ENCODE peak calls at places on chromosomes 11 and 22, in seven cellular contexts. One of them, this sample, is unnamed.

GRCh38 chr11:103682318-103683184 is 353.9 kb upstream of the DDI1 start:
- DNase-seq in stimulated activated CD8-positive, alpha-beta memory T cell treated with anti-CD3 and anti-CD28 coated beads, Interleukin-12 subunit alpha, Interleukin-12 subunit beta, amount 100 ng/mL, for 1 hour: peak; percentile 6
- DNase-seq in activated T-helper 1 cell treated with anti-CD3 and anti-CD28 coated beads, Interleukin-12 subunit alpha, Interleukin-12 subunit beta, Interleukin-2, Interleukin-4 antibody, amounts not matched to agents 30 ng/mL and 10 ng/mL and 1 ng/mL, durations not matched to agents 14 hours and 24 hours and 36 hours: peak; percentile 33
- DNase-seq in CD8-positive, alpha-beta T cell: peak; percentile 22
- DNase-seq in endothelial cell of umbilical vein: peak; percentile 86
- DNase-seq in midbrain: peak; percentile 67
- DNase-seq in lower leg skin: peak; percentile 87
- DNase-seq in this sample: peak; percentile 81

GRCh38 chr11:61509058-61510029 is 795 bp downstream of the LRRC10B start:
- DNase-seq in midbrain: peak; percentile 41
- DNase-seq in endothelial cell of umbilical vein: peak; percentile 76
- DNase-seq in stimulated activated CD8-positive, alpha-beta memory T cell treated with anti-CD3 and anti-CD28 coated beads, Interleukin-12 subunit alpha, Interleukin-12 subunit beta, amount 100 ng/mL, for 1 hour: no peak
- DNase-seq in CD8-positive, alpha-beta T cell: peak; percentile 35
- DNase-seq in activated T-helper 1 cell treated with anti-CD3 and anti-CD28 coated beads, Interleukin-12 subunit alpha, Interleukin-12 subunit beta, Interleukin-2, Interleukin-4 antibody, amounts not matched to agents 30 ng/mL and 10 ng/mL and 1 ng/mL, durations not matched to agents 14 hours and 24 hours and 36 hours: peak; percentile 70
- DNase-seq in lower leg skin: no peak
- DNase-seq in this sample: peak; percentile 69

GRCh38 chr11:68460741-68461283 is at the start of gene PPP6R3:
- DNase-seq in midbrain: peak; percentile 71
- DNase-seq in activated T-helper 1 cell treated with anti-CD3 and anti-CD28 coated beads, Interleukin-12 subunit alpha, Interleukin-12 subunit beta, Interleukin-2, Interleukin-4 antibody, amounts not matched to agents 30 ng/mL and 10 ng/mL and 1 ng/mL, durations not matched to agents 14 hours and 24 hours and 36 hours: no peak
- DNase-seq in stimulated activated CD8-positive, alpha-beta memory T cell treated with anti-CD3 and anti-CD28 coated beads, Interleukin-12 subunit alpha, Interleukin-12 subunit beta, amount 100 ng/mL, for 1 hour: no peak
- DNase-seq in endothelial cell of umbilical vein: no peak
- DNase-seq in lower leg skin: peak; percentile 91
- DNase-seq in CD8-positive, alpha-beta T cell: no peak
- DNase-seq in this sample: no peak

GRCh38 chr11:46170797-46171196 is 49.5 kb upstream of the PHF21A start:
- DNase-seq in stimulated activated CD8-positive, alpha-beta memory T cell treated with anti-CD3 and anti-CD28 coated beads, Interleukin-12 subunit alpha, Interleukin-12 subunit beta, amount 100 ng/mL, for 1 hour: no peak
- DNase-seq in midbrain: no peak
- DNase-seq in activated T-helper 1 cell treated with anti-CD3 and anti-CD28 coated beads, Interleukin-12 subunit alpha, Interleukin-12 subunit beta, Interleukin-2, Interleukin-4 antibody, amounts not matched to agents 30 ng/mL and 10 ng/mL and 1 ng/mL, durations not matched to agents 14 hours and 24 hours and 36 hours: no peak
- DNase-seq in lower leg skin: no peak
- DNase-seq in CD8-positive, alpha-beta T cell: no peak
- DNase-seq in endothelial cell of umbilical vein: no peak
- DNase-seq in this sample: no peak

GRCh38 chr11:45843158-45843924 is 3.9 kb upstream of the CRY2 start:
- DNase-seq in activated T-helper 1 cell treated with anti-CD3 and anti-CD28 coated beads, Interleukin-12 subunit alpha, Interleukin-12 subunit beta, Interleukin-2, Interleukin-4 antibody, amounts not matched to agents 30 ng/mL and 10 ng/mL and 1 ng/mL, durations not matched to agents 14 hours and 24 hours and 36 hours: peak; percentile 85
- DNase-seq in endothelial cell of umbilical vein: peak; percentile 80
- DNase-seq in stimulated activated CD8-positive, alpha-beta memory T cell treated with anti-CD3 and anti-CD28 coated beads, Interleukin-12 subunit alpha, Interleukin-12 subunit beta, amount 100 ng/mL, for 1 hour: peak; percentile 81
- DNase-seq in CD8-positive, alpha-beta T cell: peak; percentile 92
- DNase-seq in lower leg skin: peak; percentile 98
- DNase-seq in midbrain: peak; percentile 87
- DNase-seq in this sample: peak; percentile 86

GRCh38 chr11:86629070-86629706 is 43.2 kb downstream of the ME3 start:
- DNase-seq in lower leg skin: no peak
- DNase-seq in endothelial cell of umbilical vein: no peak
- DNase-seq in stimulated activated CD8-positive, alpha-beta memory T cell treated with anti-CD3 and anti-CD28 coated beads, Interleukin-12 subunit alpha, Interleukin-12 subunit beta, amount 100 ng/mL, for 1 hour: no peak
- DNase-seq in midbrain: no peak
- DNase-seq in activated T-helper 1 cell treated with anti-CD3 and anti-CD28 coated beads, Interleukin-12 subunit alpha, Interleukin-12 subunit beta, Interleukin-2, Interleukin-4 antibody, amounts not matched to agents 30 ng/mL and 10 ng/mL and 1 ng/mL, durations not matched to agents 14 hours and 24 hours and 36 hours: no peak
- DNase-seq in CD8-positive, alpha-beta T cell: no peak
- DNase-seq in this sample: no peak

GRCh38 chr11:116044520-116044919 is 540.3 kb upstream of the CADM1 start:
- DNase-seq in stimulated activated CD8-positive, alpha-beta memory T cell treated with anti-CD3 and anti-CD28 coated beads, Interleukin-12 subunit alpha, Interleukin-12 subunit beta, amount 100 ng/mL, for 1 hour: no peak
- DNase-seq in lower leg skin: no peak
- DNase-seq in CD8-positive, alpha-beta T cell: no peak
- DNase-seq in endothelial cell of umbilical vein: no peak
- DNase-seq in activated T-helper 1 cell treated with anti-CD3 and anti-CD28 coated beads, Interleukin-12 subunit alpha, Interleukin-12 subunit beta, Interleukin-2, Interleukin-4 antibody, amounts not matched to agents 30 ng/mL and 10 ng/mL and 1 ng/mL, durations not matched to agents 14 hours and 24 hours and 36 hours: no peak
- DNase-seq in midbrain: no peak
- DNase-seq in this sample: no peak

GRCh38 chr11:58788355-58789023 is 56.0 kb downstream of the GLYATL2 start:
- DNase-seq in activated T-helper 1 cell treated with anti-CD3 and anti-CD28 coated beads, Interleukin-12 subunit alpha, Interleukin-12 subunit beta, Interleukin-2, Interleukin-4 antibody, amounts not matched to agents 30 ng/mL and 10 ng/mL and 1 ng/mL, durations not matched to agents 14 hours and 24 hours and 36 hours: peak; percentile 34
- DNase-seq in lower leg skin: no peak
- DNase-seq in stimulated activated CD8-positive, alpha-beta memory T cell treated with anti-CD3 and anti-CD28 coated beads, Interleukin-12 subunit alpha, Interleukin-12 subunit beta, amount 100 ng/mL, for 1 hour: no peak
- DNase-seq in midbrain: peak; percentile 47
- DNase-seq in endothelial cell of umbilical vein: peak; percentile 42
- DNase-seq in CD8-positive, alpha-beta T cell: peak; percentile 49
- DNase-seq in this sample: peak; percentile 40

GRCh38 chr11:20131744-20132666 is 28.3 kb downstream of the DBX1 start:
- DNase-seq in CD8-positive, alpha-beta T cell: peak; percentile 44
- DNase-seq in endothelial cell of umbilical vein: peak; percentile 64
- DNase-seq in activated T-helper 1 cell treated with anti-CD3 and anti-CD28 coated beads, Interleukin-12 subunit alpha, Interleukin-12 subunit beta, Interleukin-2, Interleukin-4 antibody, amounts not matched to agents 30 ng/mL and 10 ng/mL and 1 ng/mL, durations not matched to agents 14 hours and 24 hours and 36 hours: peak; percentile 20
- DNase-seq in midbrain: peak; percentile 50
- DNase-seq in stimulated activated CD8-positive, alpha-beta memory T cell treated with anti-CD3 and anti-CD28 coated beads, Interleukin-12 subunit alpha, Interleukin-12 subunit beta, amount 100 ng/mL, for 1 hour: no peak
- DNase-seq in lower leg skin: peak; percentile 93
- DNase-seq in this sample: peak; percentile 50

GRCh38 chr11:78069465-78069864 is 5.8 kb downstream of the THRSP start:
- DNase-seq in lower leg skin: no peak
- DNase-seq in activated T-helper 1 cell treated with anti-CD3 and anti-CD28 coated beads, Interleukin-12 subunit alpha, Interleukin-12 subunit beta, Interleukin-2, Interleukin-4 antibody, amounts not matched to agents 30 ng/mL and 10 ng/mL and 1 ng/mL, durations not matched to agents 14 hours and 24 hours and 36 hours: no peak
- DNase-seq in CD8-positive, alpha-beta T cell: no peak
- DNase-seq in endothelial cell of umbilical vein: peak; percentile 32
- DNase-seq in stimulated activated CD8-positive, alpha-beta memory T cell treated with anti-CD3 and anti-CD28 coated beads, Interleukin-12 subunit alpha, Interleukin-12 subunit beta, amount 100 ng/mL, for 1 hour: no peak
- DNase-seq in midbrain: no peak
- DNase-seq in this sample: no peak

GRCh38 chr11:43674566-43674965 is 6.0 kb upstream of the HSD17B12 start:
- DNase-seq in stimulated activated CD8-positive, alpha-beta memory T cell treated with anti-CD3 and anti-CD28 coated beads, Interleukin-12 subunit alpha, Interleukin-12 subunit beta, amount 100 ng/mL, for 1 hour: no peak
- DNase-seq in lower leg skin: no peak
- DNase-seq in endothelial cell of umbilical vein: no peak
- DNase-seq in CD8-positive, alpha-beta T cell: no peak
- DNase-seq in activated T-helper 1 cell treated with anti-CD3 and anti-CD28 coated beads, Interleukin-12 subunit alpha, Interleukin-12 subunit beta, Interleukin-2, Interleukin-4 antibody, amounts not matched to agents 30 ng/mL and 10 ng/mL and 1 ng/mL, durations not matched to agents 14 hours and 24 hours and 36 hours: no peak
- DNase-seq in midbrain: no peak
- DNase-seq in this sample: no peak

GRCh38 chr11:26730711-26731460 is 9.0 kb upstream of the SLC5A12 start:
- DNase-seq in activated T-helper 1 cell treated with anti-CD3 and anti-CD28 coated beads, Interleukin-12 subunit alpha, Interleukin-12 subunit beta, Interleukin-2, Interleukin-4 antibody, amounts not matched to agents 30 ng/mL and 10 ng/mL and 1 ng/mL, durations not matched to agents 14 hours and 24 hours and 36 hours: no peak
- DNase-seq in endothelial cell of umbilical vein: no peak
- DNase-seq in midbrain: no peak
- DNase-seq in stimulated activated CD8-positive, alpha-beta memory T cell treated with anti-CD3 and anti-CD28 coated beads, Interleukin-12 subunit alpha, Interleukin-12 subunit beta, amount 100 ng/mL, for 1 hour: no peak
- DNase-seq in CD8-positive, alpha-beta T cell: no peak
- DNase-seq in lower leg skin: no peak
- DNase-seq in this sample: peak; percentile 17

GRCh38 chr11:72433455-72434061 is 773 bp downstream of the CLPB start:
- DNase-seq in midbrain: no peak
- DNase-seq in CD8-positive, alpha-beta T cell: no peak
- DNase-seq in endothelial cell of umbilical vein: peak; percentile 12
- DNase-seq in activated T-helper 1 cell treated with anti-CD3 and anti-CD28 coated beads, Interleukin-12 subunit alpha, Interleukin-12 subunit beta, Interleukin-2, Interleukin-4 antibody, amounts not matched to agents 30 ng/mL and 10 ng/mL and 1 ng/mL, durations not matched to agents 14 hours and 24 hours and 36 hours: no peak
- DNase-seq in stimulated activated CD8-positive, alpha-beta memory T cell treated with anti-CD3 and anti-CD28 coated beads, Interleukin-12 subunit alpha, Interleukin-12 subunit beta, amount 100 ng/mL, for 1 hour: no peak
- DNase-seq in lower leg skin: peak; percentile 83
- DNase-seq in this sample: no peak

GRCh38 chr11:126105748-126106080 is 43.0 kb upstream of the CDON start:
- DNase-seq in lower leg skin: no peak
- DNase-seq in CD8-positive, alpha-beta T cell: no peak
- DNase-seq in endothelial cell of umbilical vein: no peak
- DNase-seq in activated T-helper 1 cell treated with anti-CD3 and anti-CD28 coated beads, Interleukin-12 subunit alpha, Interleukin-12 subunit beta, Interleukin-2, Interleukin-4 antibody, amounts not matched to agents 30 ng/mL and 10 ng/mL and 1 ng/mL, durations not matched to agents 14 hours and 24 hours and 36 hours: no peak
- DNase-seq in stimulated activated CD8-positive, alpha-beta memory T cell treated with anti-CD3 and anti-CD28 coated beads, Interleukin-12 subunit alpha, Interleukin-12 subunit beta, amount 100 ng/mL, for 1 hour: no peak
- DNase-seq in midbrain: no peak
- DNase-seq in this sample: no peak

GRCh38 chr11:45856044-45856468 is 8.8 kb downstream of the CRY2 start:
- DNase-seq in midbrain: no peak
- DNase-seq in endothelial cell of umbilical vein: no peak
- DNase-seq in stimulated activated CD8-positive, alpha-beta memory T cell treated with anti-CD3 and anti-CD28 coated beads, Interleukin-12 subunit alpha, Interleukin-12 subunit beta, amount 100 ng/mL, for 1 hour: no peak
- DNase-seq in CD8-positive, alpha-beta T cell: no peak
- DNase-seq in activated T-helper 1 cell treated with anti-CD3 and anti-CD28 coated beads, Interleukin-12 subunit alpha, Interleukin-12 subunit beta, Interleukin-2, Interleukin-4 antibody, amounts not matched to agents 30 ng/mL and 10 ng/mL and 1 ng/mL, durations not matched to agents 14 hours and 24 hours and 36 hours: no peak
- DNase-seq in lower leg skin: no peak
- DNase-seq in this sample: no peak

GRCh38 chr11:128135451-128135850 is 451.9 kb downstream of the ETS1 start:
- DNase-seq in endothelial cell of umbilical vein: no peak
- DNase-seq in lower leg skin: no peak
- DNase-seq in stimulated activated CD8-positive, alpha-beta memory T cell treated with anti-CD3 and anti-CD28 coated beads, Interleukin-12 subunit alpha, Interleukin-12 subunit beta, amount 100 ng/mL, for 1 hour: no peak
- DNase-seq in activated T-helper 1 cell treated with anti-CD3 and anti-CD28 coated beads, Interleukin-12 subunit alpha, Interleukin-12 subunit beta, Interleukin-2, Interleukin-4 antibody, amounts not matched to agents 30 ng/mL and 10 ng/mL and 1 ng/mL, durations not matched to agents 14 hours and 24 hours and 36 hours: no peak
- DNase-seq in midbrain: no peak
- DNase-seq in CD8-positive, alpha-beta T cell: no peak
- DNase-seq in this sample: no peak

GRCh38 chr11:15038963-15039362 is 34.4 kb upstream of the CALCB start:
- DNase-seq in lower leg skin: no peak
- DNase-seq in endothelial cell of umbilical vein: no peak
- DNase-seq in CD8-positive, alpha-beta T cell: no peak
- DNase-seq in activated T-helper 1 cell treated with anti-CD3 and anti-CD28 coated beads, Interleukin-12 subunit alpha, Interleukin-12 subunit beta, Interleukin-2, Interleukin-4 antibody, amounts not matched to agents 30 ng/mL and 10 ng/mL and 1 ng/mL, durations not matched to agents 14 hours and 24 hours and 36 hours: no peak
- DNase-seq in midbrain: no peak
- DNase-seq in stimulated activated CD8-positive, alpha-beta memory T cell treated with anti-CD3 and anti-CD28 coated beads, Interleukin-12 subunit alpha, Interleukin-12 subunit beta, amount 100 ng/mL, for 1 hour: no peak
- DNase-seq in this sample: no peak

GRCh38 chr11:63868399-63869064 is 29.6 kb downstream of the MARK2 start:
- DNase-seq in lower leg skin: no peak
- DNase-seq in endothelial cell of umbilical vein: peak; percentile 16
- DNase-seq in stimulated activated CD8-positive, alpha-beta memory T cell treated with anti-CD3 and anti-CD28 coated beads, Interleukin-12 subunit alpha, Interleukin-12 subunit beta, amount 100 ng/mL, for 1 hour: no peak
- DNase-seq in midbrain: no peak
- DNase-seq in activated T-helper 1 cell treated with anti-CD3 and anti-CD28 coated beads, Interleukin-12 subunit alpha, Interleukin-12 subunit beta, Interleukin-2, Interleukin-4 antibody, amounts not matched to agents 30 ng/mL and 10 ng/mL and 1 ng/mL, durations not matched to agents 14 hours and 24 hours and 36 hours: no peak
- DNase-seq in CD8-positive, alpha-beta T cell: no peak
- DNase-seq in this sample: no peak

GRCh38 chr11:69000391-69000790 is 12.7 kb downstream of the MRGPRF start:
- DNase-seq in midbrain: no peak
- DNase-seq in activated T-helper 1 cell treated with anti-CD3 and anti-CD28 coated beads, Interleukin-12 subunit alpha, Interleukin-12 subunit beta, Interleukin-2, Interleukin-4 antibody, amounts not matched to agents 30 ng/mL and 10 ng/mL and 1 ng/mL, durations not matched to agents 14 hours and 24 hours and 36 hours: no peak
- DNase-seq in CD8-positive, alpha-beta T cell: no peak
- DNase-seq in lower leg skin: peak; percentile 78
- DNase-seq in stimulated activated CD8-positive, alpha-beta memory T cell treated with anti-CD3 and anti-CD28 coated beads, Interleukin-12 subunit alpha, Interleukin-12 subunit beta, amount 100 ng/mL, for 1 hour: no peak
- DNase-seq in endothelial cell of umbilical vein: no peak
- DNase-seq in this sample: no peak

GRCh38 chr11:77082838-77083552 is 16.2 kb downstream of the CAPN5 start:
- DNase-seq in midbrain: no peak
- DNase-seq in activated T-helper 1 cell treated with anti-CD3 and anti-CD28 coated beads, Interleukin-12 subunit alpha, Interleukin-12 subunit beta, Interleukin-2, Interleukin-4 antibody, amounts not matched to agents 30 ng/mL and 10 ng/mL and 1 ng/mL, durations not matched to agents 14 hours and 24 hours and 36 hours: peak; percentile 50
- DNase-seq in stimulated activated CD8-positive, alpha-beta memory T cell treated with anti-CD3 and anti-CD28 coated beads, Interleukin-12 subunit alpha, Interleukin-12 subunit beta, amount 100 ng/mL, for 1 hour: no peak
- DNase-seq in lower leg skin: peak; percentile 90
- DNase-seq in endothelial cell of umbilical vein: peak; percentile 64
- DNase-seq in CD8-positive, alpha-beta T cell: peak; percentile 45
- DNase-seq in this sample: no peak

GRCh38 chr22:45398214-45398613 is 15.2 kb downstream of the SMC1B start:
- DNase-seq in CD8-positive, alpha-beta T cell: no peak
- DNase-seq in lower leg skin: no peak
- DNase-seq in activated T-helper 1 cell treated with anti-CD3 and anti-CD28 coated beads, Interleukin-12 subunit alpha, Interleukin-12 subunit beta, Interleukin-2, Interleukin-4 antibody, amounts not matched to agents 30 ng/mL and 10 ng/mL and 1 ng/mL, durations not matched to agents 14 hours and 24 hours and 36 hours: no peak
- DNase-seq in endothelial cell of umbilical vein: no peak
- DNase-seq in midbrain: no peak
- DNase-seq in stimulated activated CD8-positive, alpha-beta memory T cell treated with anti-CD3 and anti-CD28 coated beads, Interleukin-12 subunit alpha, Interleukin-12 subunit beta, amount 100 ng/mL, for 1 hour: no peak
- DNase-seq in this sample: no peak

GRCh38 chr22:42268852-42269406 is 1.5 kb downstream of the TCF20 start:
- DNase-seq in CD8-positive, alpha-beta T cell: no peak
- DNase-seq in stimulated activated CD8-positive, alpha-beta memory T cell treated with anti-CD3 and anti-CD28 coated beads, Interleukin-12 subunit alpha, Interleukin-12 subunit beta, amount 100 ng/mL, for 1 hour: no peak
- DNase-seq in endothelial cell of umbilical vein: peak; percentile 7
- DNase-seq in lower leg skin: peak; percentile 26
- DNase-seq in midbrain: no peak
- DNase-seq in activated T-helper 1 cell treated with anti-CD3 and anti-CD28 coated beads, Interleukin-12 subunit alpha, Interleukin-12 subunit beta, Interleukin-2, Interleukin-4 antibody, amounts not matched to agents 30 ng/mL and 10 ng/mL and 1 ng/mL, durations not matched to agents 14 hours and 24 hours and 36 hours: no peak
- DNase-seq in this sample: no peak

GRCh38 chr11:77467993-77468392 is 5.9 kb downstream of the PAK1 start:
- DNase-seq in stimulated activated CD8-positive, alpha-beta memory T cell treated with anti-CD3 and anti-CD28 coated beads, Interleukin-12 subunit alpha, Interleukin-12 subunit beta, amount 100 ng/mL, for 1 hour: no peak
- DNase-seq in midbrain: no peak
- DNase-seq in endothelial cell of umbilical vein: no peak
- DNase-seq in CD8-positive, alpha-beta T cell: no peak
- DNase-seq in lower leg skin: no peak
- DNase-seq in activated T-helper 1 cell treated with anti-CD3 and anti-CD28 coated beads, Interleukin-12 subunit alpha, Interleukin-12 subunit beta, Interleukin-2, Interleukin-4 antibody, amounts not matched to agents 30 ng/mL and 10 ng/mL and 1 ng/mL, durations not matched to agents 14 hours and 24 hours and 36 hours: no peak
- DNase-seq in this sample: no peak

GRCh38 chr11:80505771-80506170 is 1064.9 kb upstream of the TENM4 start:
- DNase-seq in stimulated activated CD8-positive, alpha-beta memory T cell treated with anti-CD3 and anti-CD28 coated beads, Interleukin-12 subunit alpha, Interleukin-12 subunit beta, amount 100 ng/mL, for 1 hour: no peak
- DNase-seq in midbrain: no peak
- DNase-seq in endothelial cell of umbilical vein: no peak
- DNase-seq in activated T-helper 1 cell treated with anti-CD3 and anti-CD28 coated beads, Interleukin-12 subunit alpha, Interleukin-12 subunit beta, Interleukin-2, Interleukin-4 antibody, amounts not matched to agents 30 ng/mL and 10 ng/mL and 1 ng/mL, durations not matched to agents 14 hours and 24 hours and 36 hours: no peak
- DNase-seq in lower leg skin: no peak
- DNase-seq in CD8-positive, alpha-beta T cell: no peak
- DNase-seq in this sample: no peak

GRCh38 chr11:2105536-2105935 is 33.7 kb downstream of the IGF2 start:
- DNase-seq in activated T-helper 1 cell treated with anti-CD3 and anti-CD28 coated beads, Interleukin-12 subunit alpha, Interleukin-12 subunit beta, Interleukin-2, Interleukin-4 antibody, amounts not matched to agents 30 ng/mL and 10 ng/mL and 1 ng/mL, durations not matched to agents 14 hours and 24 hours and 36 hours: no peak
- DNase-seq in lower leg skin: no peak
- DNase-seq in stimulated activated CD8-positive, alpha-beta memory T cell treated with anti-CD3 and anti-CD28 coated beads, Interleukin-12 subunit alpha, Interleukin-12 subunit beta, amount 100 ng/mL, for 1 hour: no peak
- DNase-seq in midbrain: no peak
- DNase-seq in CD8-positive, alpha-beta T cell: no peak
- DNase-seq in endothelial cell of umbilical vein: no peak
- DNase-seq in this sample: no peak

GRCh38 chr11:125951731-125952130 is 5.9 kb downstream of the VSIG10L2 start:
- DNase-seq in activated T-helper 1 cell treated with anti-CD3 and anti-CD28 coated beads, Interleukin-12 subunit alpha, Interleukin-12 subunit beta, Interleukin-2, Interleukin-4 antibody, amounts not matched to agents 30 ng/mL and 10 ng/mL and 1 ng/mL, durations not matched to agents 14 hours and 24 hours and 36 hours: no peak
- DNase-seq in stimulated activated CD8-positive, alpha-beta memory T cell treated with anti-CD3 and anti-CD28 coated beads, Interleukin-12 subunit alpha, Interleukin-12 subunit beta, amount 100 ng/mL, for 1 hour: no peak
- DNase-seq in CD8-positive, alpha-beta T cell: no peak
- DNase-seq in midbrain: no peak
- DNase-seq in lower leg skin: peak; percentile 87
- DNase-seq in endothelial cell of umbilical vein: no peak
- DNase-seq in this sample: no peak

GRCh38 chr11:63564785-63565350 is 1.7 kb upstream of the PLAAT2 start:
- DNase-seq in stimulated activated CD8-positive, alpha-beta memory T cell treated with anti-CD3 and anti-CD28 coated beads, Interleukin-12 subunit alpha, Interleukin-12 subunit beta, amount 100 ng/mL, for 1 hour: no peak
- DNase-seq in midbrain: no peak
- DNase-seq in endothelial cell of umbilical vein: no peak
- DNase-seq in activated T-helper 1 cell treated with anti-CD3 and anti-CD28 coated beads, Interleukin-12 subunit alpha, Interleukin-12 subunit beta, Interleukin-2, Interleukin-4 antibody, amounts not matched to agents 30 ng/mL and 10 ng/mL and 1 ng/mL, durations not matched to agents 14 hours and 24 hours and 36 hours: no peak
- DNase-seq in lower leg skin: peak; percentile 59
- DNase-seq in CD8-positive, alpha-beta T cell: no peak
- DNase-seq in this sample: no peak

GRCh38 chr11:73292481-73292880 is 15.6 kb upstream of the ARHGEF17 start:
- DNase-seq in midbrain: no peak
- DNase-seq in stimulated activated CD8-positive, alpha-beta memory T cell treated with anti-CD3 and anti-CD28 coated beads, Interleukin-12 subunit alpha, Interleukin-12 subunit beta, amount 100 ng/mL, for 1 hour: no peak
- DNase-seq in CD8-positive, alpha-beta T cell: no peak
- DNase-seq in endothelial cell of umbilical vein: no peak
- DNase-seq in lower leg skin: no peak
- DNase-seq in activated T-helper 1 cell treated with anti-CD3 and anti-CD28 coated beads, Interleukin-12 subunit alpha, Interleukin-12 subunit beta, Interleukin-2, Interleukin-4 antibody, amounts not matched to agents 30 ng/mL and 10 ng/mL and 1 ng/mL, durations not matched to agents 14 hours and 24 hours and 36 hours: no peak
- DNase-seq in this sample: no peak

GRCh38 chr22:44116331-44116730 is 64.4 kb upstream of the PARVG start:
- DNase-seq in midbrain: no peak
- DNase-seq in stimulated activated CD8-positive, alpha-beta memory T cell treated with anti-CD3 and anti-CD28 coated beads, Interleukin-12 subunit alpha, Interleukin-12 subunit beta, amount 100 ng/mL, for 1 hour: no peak
- DNase-seq in lower leg skin: no peak
- DNase-seq in activated T-helper 1 cell treated with anti-CD3 and anti-CD28 coated beads, Interleukin-12 subunit alpha, Interleukin-12 subunit beta, Interleukin-2, Interleukin-4 antibody, amounts not matched to agents 30 ng/mL and 10 ng/mL and 1 ng/mL, durations not matched to agents 14 hours and 24 hours and 36 hours: no peak
- DNase-seq in endothelial cell of umbilical vein: no peak
- DNase-seq in CD8-positive, alpha-beta T cell: no peak
- DNase-seq in this sample: no peak

GRCh38 chr11:5153574-5154431 is 754 bp downstream of the OR52A1 start:
- DNase-seq in lower leg skin: no peak
- DNase-seq in stimulated activated CD8-positive, alpha-beta memory T cell treated with anti-CD3 and anti-CD28 coated beads, Interleukin-12 subunit alpha, Interleukin-12 subunit beta, amount 100 ng/mL, for 1 hour: no peak
- DNase-seq in endothelial cell of umbilical vein: no peak
- DNase-seq in CD8-positive, alpha-beta T cell: no peak
- DNase-seq in midbrain: no peak
- DNase-seq in activated T-helper 1 cell treated with anti-CD3 and anti-CD28 coated beads, Interleukin-12 subunit alpha, Interleukin-12 subunit beta, Interleukin-2, Interleukin-4 antibody, amounts not matched to agents 30 ng/mL and 10 ng/mL and 1 ng/mL, durations not matched to agents 14 hours and 24 hours and 36 hours: no peak
- DNase-seq in this sample: no peak

GRCh38 chr22:44848296-44848741 is 95.9 kb downstream of the ARHGAP8 start:
- DNase-seq in midbrain: no peak
- DNase-seq in lower leg skin: no peak
- DNase-seq in endothelial cell of umbilical vein: no peak
- DNase-seq in stimulated activated CD8-positive, alpha-beta memory T cell treated with anti-CD3 and anti-CD28 coated beads, Interleukin-12 subunit alpha, Interleukin-12 subunit beta, amount 100 ng/mL, for 1 hour: no peak
- DNase-seq in CD8-positive, alpha-beta T cell: no peak
- DNase-seq in activated T-helper 1 cell treated with anti-CD3 and anti-CD28 coated beads, Interleukin-12 subunit alpha, Interleukin-12 subunit beta, Interleukin-2, Interleukin-4 antibody, amounts not matched to agents 30 ng/mL and 10 ng/mL and 1 ng/mL, durations not matched to agents 14 hours and 24 hours and 36 hours: no peak
- DNase-seq in this sample: no peak